ENCODE peak calls at places on chromosomes 4 and X, in nine cellular contexts. One of them, this sample, is unnamed.
A peak's percentile ranks its signal among the peaks of the same experiment; 100 is the strongest.

GRCh38 chr4:69167300-69167699 is 47.2 kb downstream of the UGT2B11 start:
- DNase-seq in testis: no peak
- DNase-seq in tibial nerve: no peak
- DNase-seq in left lung: no peak
- DNase-seq in HCT116: no peak
- DNase-seq in sigmoid colon: no peak
- DNase-seq in pancreas: no peak
- DNase-seq in Caco-2: no peak
- DNase-seq in endodermal cell: no peak
- DNase-seq in this sample: no peak

GRCh38 chrX:103687696-103688191 is 1.2 kb upstream of the MORF4L2 start:
- DNase-seq in testis: peak; percentile 78
- DNase-seq in tibial nerve: peak; percentile 54
- DNase-seq in left lung: peak; percentile 73
- DNase-seq in HCT116: peak; percentile 64
- DNase-seq in sigmoid colon: peak; percentile 82
- DNase-seq in pancreas: peak; percentile 70
- DNase-seq in Caco-2: peak; percentile 71
- DNase-seq in endodermal cell: peak; percentile 94
- DNase-seq in this sample: peak; percentile 89

GRCh38 chrX:151753313-151754041 is 18.9 kb downstream of the CNGA2 start:
- DNase-seq in testis: peak; percentile 66
- DNase-seq in tibial nerve: peak; percentile 20
- DNase-seq in left lung: peak; percentile 41
- DNase-seq in HCT116: peak; percentile 13
- DNase-seq in sigmoid colon: peak; percentile 70
- DNase-seq in pancreas: peak; percentile 38
- DNase-seq in Caco-2: peak; percentile 36
- DNase-seq in endodermal cell: peak; percentile 83
- DNase-seq in this sample: peak; percentile 75

GRCh38 chr4:148376151-148376550 is 66.1 kb downstream of the NR3C2 start:
- DNase-seq in testis: peak; percentile 76
- DNase-seq in tibial nerve: peak; percentile 15
- DNase-seq in left lung: peak; percentile 36
- DNase-seq in HCT116: peak; percentile 45
- DNase-seq in sigmoid colon: peak; percentile 75
- DNase-seq in pancreas: peak; percentile 60
- DNase-seq in Caco-2: no peak
- DNase-seq in endodermal cell: no peak
- DNase-seq in this sample: no peak

GRCh38 chrX:43655151-43655676 is 885 bp upstream of the MAOA start:
- DNase-seq in testis: peak; percentile 18
- DNase-seq in tibial nerve: peak; percentile 12
- DNase-seq in left lung: peak; percentile 45
- DNase-seq in HCT116: no peak
- DNase-seq in sigmoid colon: peak; percentile 76
- DNase-seq in pancreas: peak; percentile 47
- DNase-seq in Caco-2: peak; percentile 40
- DNase-seq in endodermal cell: peak; percentile 81
- DNase-seq in this sample: peak; percentile 59

GRCh38 chrX:17787557-17787956 is 50.3 kb downstream of the SCML1 start:
- DNase-seq in testis: no peak
- DNase-seq in tibial nerve: no peak
- DNase-seq in left lung: no peak
- DNase-seq in HCT116: no peak
- DNase-seq in sigmoid colon: no peak
- DNase-seq in pancreas: no peak
- DNase-seq in Caco-2: no peak
- DNase-seq in endodermal cell: no peak
- DNase-seq in this sample: no peak

GRCh38 chr4:149914521-149915115 is 99.0 kb upstream of the IQCM start:
- DNase-seq in testis: peak; percentile 82
- DNase-seq in tibial nerve: no peak
- DNase-seq in left lung: no peak
- DNase-seq in HCT116: peak; percentile 52
- DNase-seq in sigmoid colon: no peak
- DNase-seq in pancreas: no peak
- DNase-seq in Caco-2: peak; percentile 46
- DNase-seq in endodermal cell: peak; percentile 86
- DNase-seq in this sample: peak; percentile 75

GRCh38 chr4:99190336-99190735 is 28.7 kb downstream of the ADH6 start:
- DNase-seq in testis: no peak
- DNase-seq in tibial nerve: no peak
- DNase-seq in left lung: no peak
- DNase-seq in HCT116: no peak
- DNase-seq in sigmoid colon: no peak
- DNase-seq in pancreas: no peak
- DNase-seq in Caco-2: no peak
- DNase-seq in endodermal cell: no peak
- DNase-seq in this sample: no peak

GRCh38 chr4:15042529-15043167 is 40.4 kb downstream of the CPEB2 start:
- DNase-seq in testis: no peak
- DNase-seq in tibial nerve: no peak
- DNase-seq in left lung: no peak
- DNase-seq in HCT116: no peak
- DNase-seq in sigmoid colon: no peak
- DNase-seq in pancreas: no peak
- DNase-seq in Caco-2: no peak
- DNase-seq in endodermal cell: no peak
- DNase-seq in this sample: no peak

GRCh38 chr4:27027428-27027827 is 166.8 kb downstream of the STIM2 start:
- DNase-seq in testis: no peak
- DNase-seq in tibial nerve: no peak
- DNase-seq in left lung: no peak
- DNase-seq in HCT116: no peak
- DNase-seq in sigmoid colon: no peak
- DNase-seq in pancreas: no peak
- DNase-seq in Caco-2: no peak
- DNase-seq in endodermal cell: no peak
- DNase-seq in this sample: no peak

GRCh38 chr4:153159728-153160221 is 44.5 kb upstream of the TRIM2 start:
- DNase-seq in testis: no peak
- DNase-seq in tibial nerve: no peak
- DNase-seq in left lung: no peak
- DNase-seq in HCT116: no peak
- DNase-seq in sigmoid colon: no peak
- DNase-seq in pancreas: no peak
- DNase-seq in Caco-2: no peak
- DNase-seq in endodermal cell: no peak
- DNase-seq in this sample: no peak

GRCh38 chr4:145829629-145830395 is 108.8 kb downstream of the ZNF827 start:
- DNase-seq in testis: no peak
- DNase-seq in tibial nerve: no peak
- DNase-seq in left lung: no peak
- DNase-seq in HCT116: no peak
- DNase-seq in sigmoid colon: no peak
- DNase-seq in pancreas: no peak
- DNase-seq in Caco-2: no peak
- DNase-seq in endodermal cell: no peak
- DNase-seq in this sample: no peak

GRCh38 chrX:22118161-22118830 is 86.2 kb downstream of the PHEX start:
- DNase-seq in testis: no peak
- DNase-seq in tibial nerve: no peak
- DNase-seq in left lung: no peak
- DNase-seq in HCT116: no peak
- DNase-seq in sigmoid colon: no peak
- DNase-seq in pancreas: no peak
- DNase-seq in Caco-2: no peak
- DNase-seq in endodermal cell: no peak
- DNase-seq in this sample: no peak

DNA sequence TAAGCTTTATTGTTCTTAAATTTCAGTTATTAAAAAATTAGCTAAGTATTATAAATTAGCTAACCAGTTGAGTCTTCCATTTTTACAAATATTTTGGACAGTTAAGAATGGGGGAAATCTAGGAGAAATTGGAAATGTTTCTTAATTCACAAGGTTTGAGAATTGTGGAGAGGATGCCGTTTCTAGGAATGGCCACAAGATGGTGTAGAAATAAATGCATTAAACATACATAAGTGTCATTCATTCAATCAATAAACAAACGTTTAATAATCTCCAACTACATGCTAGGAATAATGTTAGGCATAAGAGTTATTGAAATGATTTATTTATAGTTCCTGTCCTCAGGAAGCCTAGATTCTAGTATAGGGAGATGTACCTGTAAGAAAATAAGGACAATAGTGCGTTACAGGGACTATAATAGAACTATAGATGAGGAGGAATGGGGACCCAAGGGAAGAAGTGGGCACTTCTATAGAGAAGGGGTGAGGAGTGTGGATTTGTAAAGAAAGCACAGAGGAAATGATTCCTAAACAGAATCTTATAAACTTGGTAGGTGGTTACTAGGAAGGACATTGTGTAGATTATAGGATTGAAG is 195.7 kb upstream of the ANK2 start:
- DNase-seq in testis: no peak
- DNase-seq in tibial nerve: no peak
- DNase-seq in left lung: no peak
- DNase-seq in HCT116: no peak
- DNase-seq in sigmoid colon: no peak
- DNase-seq in pancreas: no peak
- DNase-seq in Caco-2: no peak
- DNase-seq in endodermal cell: no peak
- DNase-seq in this sample: no peak
- TF ChIP-seq CTCF in testis: no peak
- TF ChIP-seq CTCF in tibial nerve: peak; percentile 27
- TF ChIP-seq CTCF in left lung: no peak
- TF ChIP-seq CTCF in HCT116: peak; percentile 49
- TF ChIP-seq CTCF in sigmoid colon: no peak
- TF ChIP-seq CTCF in pancreas: no peak
- TF ChIP-seq CTCF in Caco-2: peak; percentile 46
- TF ChIP-seq CTCF in endodermal cell: peak; percentile 75
- TF ChIP-seq CTCF in this sample: peak; percentile 59

DNA sequence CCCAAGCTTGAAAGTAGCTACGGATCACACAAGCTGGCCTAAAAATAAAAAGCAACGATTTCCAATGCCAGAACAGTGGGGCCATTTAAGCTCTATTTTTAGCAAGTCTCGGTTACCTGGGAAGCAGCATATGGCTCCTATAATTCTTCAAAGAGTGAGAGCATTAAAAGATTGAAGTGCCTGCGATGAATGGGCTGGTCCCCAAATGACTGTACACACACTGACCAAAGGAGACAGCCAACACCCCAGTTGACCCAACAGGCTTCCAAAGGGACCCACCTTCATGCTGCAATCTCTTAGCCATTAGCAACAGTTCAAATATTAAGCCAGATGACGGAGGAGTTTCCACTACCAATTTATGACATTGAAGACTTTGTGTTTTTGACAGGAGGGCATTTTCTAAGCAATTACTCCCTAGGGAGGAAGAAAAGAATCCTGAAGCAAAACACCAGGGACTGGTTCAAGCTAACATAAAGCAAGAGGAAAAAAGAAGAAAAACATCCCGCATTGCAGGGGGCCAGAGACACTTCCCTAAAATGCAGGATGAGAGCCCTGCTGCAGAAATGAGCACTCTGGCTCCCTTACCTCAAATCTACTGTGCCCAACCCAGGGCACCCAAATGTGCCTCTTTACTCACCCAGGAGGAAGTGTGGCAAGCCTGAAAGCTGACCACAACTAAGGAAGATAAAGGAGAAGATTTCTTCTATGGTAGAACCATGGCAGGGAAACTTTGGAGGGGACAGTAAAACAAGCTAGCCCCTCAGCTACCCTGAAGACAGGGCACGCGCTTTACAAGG is 21.6 kb downstream of the SH3KBP1 start:
- DNase-seq in testis: no peak
- DNase-seq in tibial nerve: no peak
- DNase-seq in left lung: no peak
- DNase-seq in HCT116: no peak
- DNase-seq in sigmoid colon: no peak
- DNase-seq in pancreas: no peak
- DNase-seq in Caco-2: no peak
- DNase-seq in endodermal cell: no peak
- DNase-seq in this sample: no peak
- H3K4me1 ChIP-seq in testis: no peaks in the 10 kb centered on the region
- H3K4me1 ChIP-seq in tibial nerve: no peaks in the 10 kb centered on the region
- H3K4me1 ChIP-seq in left lung: peaks cover 75% of the 10 kb centered on the region
- H3K4me1 ChIP-seq in HCT116: no peaks in the 10 kb centered on the region
- H3K4me1 ChIP-seq in sigmoid colon: no peaks in the 10 kb centered on the region
- H3K4me1 ChIP-seq in pancreas: no peaks in the 10 kb centered on the region
- H3K4me1 ChIP-seq in Caco-2: no peaks in the 10 kb centered on the region
- H3K4me1 ChIP-seq in endodermal cell: no peaks in the 10 kb centered on the region
- H3K4me1 ChIP-seq in this sample: no peaks in the 10 kb centered on the region

GRCh38 chr4:95068818-95069478 is 311.2 kb downstream of the BMPR1B start:
- DNase-seq in testis: no peak
- DNase-seq in tibial nerve: no peak
- DNase-seq in left lung: no peak
- DNase-seq in HCT116: no peak
- DNase-seq in sigmoid colon: no peak
- DNase-seq in pancreas: no peak
- DNase-seq in Caco-2: no peak
- DNase-seq in endodermal cell: no peak
- DNase-seq in this sample: no peak

GRCh38 chr4:95066011-95066410 is 308.3 kb downstream of the BMPR1B start:
- DNase-seq in testis: no peak
- DNase-seq in tibial nerve: no peak
- DNase-seq in left lung: no peak
- DNase-seq in HCT116: no peak
- DNase-seq in sigmoid colon: no peak
- DNase-seq in pancreas: no peak
- DNase-seq in Caco-2: no peak
- DNase-seq in endodermal cell: no peak
- DNase-seq in this sample: no peak

GRCh38 chr4:95068401-95068800 is 310.6 kb downstream of the BMPR1B start:
- DNase-seq in testis: no peak
- DNase-seq in tibial nerve: no peak
- DNase-seq in left lung: no peak
- DNase-seq in HCT116: no peak
- DNase-seq in sigmoid colon: no peak
- DNase-seq in pancreas: no peak
- DNase-seq in Caco-2: no peak
- DNase-seq in endodermal cell: no peak
- DNase-seq in this sample: no peak
- TF ChIP-seq CTCF in testis: no peak
- TF ChIP-seq CTCF in tibial nerve: no peak
- TF ChIP-seq CTCF in left lung: no peak
- TF ChIP-seq CTCF in HCT116: no peak
- TF ChIP-seq CTCF in sigmoid colon: no peak
- TF ChIP-seq CTCF in pancreas: no peak
- TF ChIP-seq CTCF in Caco-2: no peak
- TF ChIP-seq CTCF in endodermal cell: no peak
- TF ChIP-seq CTCF in this sample: no peak

DNA sequence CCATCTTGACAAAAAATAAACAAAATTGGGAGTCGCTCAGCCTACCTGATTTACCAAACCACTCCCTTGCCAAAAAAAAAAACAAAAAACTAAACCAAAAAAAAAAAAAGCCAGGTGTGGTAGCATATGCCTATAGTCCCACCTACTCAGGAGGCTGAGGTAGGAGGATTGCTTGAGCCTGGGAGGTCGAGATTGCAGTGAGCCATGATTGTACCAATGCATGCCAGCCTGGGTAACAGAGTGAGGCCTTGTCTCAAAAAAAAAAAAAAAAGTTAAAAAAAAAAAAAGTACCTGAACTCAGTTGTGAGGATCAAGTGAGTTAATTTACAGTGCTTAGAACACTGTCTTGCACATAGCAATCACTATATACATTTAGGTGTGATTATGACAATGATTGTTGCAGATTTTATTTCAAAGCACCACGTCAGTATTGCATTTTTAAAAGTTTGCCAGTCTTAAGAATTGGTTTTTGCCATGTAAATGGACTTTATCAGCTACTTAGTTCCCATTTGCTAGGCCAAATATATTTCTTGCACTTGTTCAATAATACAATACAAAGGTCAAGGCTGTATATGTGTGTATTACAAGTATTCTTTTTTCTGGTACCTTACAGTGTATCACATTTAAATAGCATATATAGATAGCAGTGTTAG is 4.6 kb downstream of the NUDT9 start:
- DNase-seq in testis: no peak
- DNase-seq in tibial nerve: no peak
- DNase-seq in left lung: no peak
- DNase-seq in HCT116: no peak
- DNase-seq in sigmoid colon: no peak
- DNase-seq in pancreas: no peak
- DNase-seq in Caco-2: no peak
- DNase-seq in endodermal cell: no peak
- DNase-seq in this sample: no peak
- H3K4me1 ChIP-seq in testis: peaks cover 14% of the 10 kb centered on the region
- H3K4me1 ChIP-seq in tibial nerve: peaks cover 7% of the 10 kb centered on the region
- H3K4me1 ChIP-seq in left lung: peaks cover 31% of the 10 kb centered on the region
- H3K4me1 ChIP-seq in HCT116: peaks cover 14% of the 10 kb centered on the region
- H3K4me1 ChIP-seq in sigmoid colon: no peaks in the 10 kb centered on the region
- H3K4me1 ChIP-seq in pancreas: peaks cover 27% of the 10 kb centered on the region
- H3K4me1 ChIP-seq in Caco-2: peaks cover 10% of the 10 kb centered on the region
- H3K4me1 ChIP-seq in endodermal cell: no peaks in the 10 kb centered on the region
- H3K4me1 ChIP-seq in this sample: peaks cover 10% of the 10 kb centered on the region